ENCODE peak calls at places on chromosomes 6 and 20, in six cellular contexts. Q is psoas muscle, F is heart left ventricle, C is A549, V is OCI-LY7, J is prostate gland. Z is an unnamed sample. For H3K9me3, the result is how much of the 10 kb centered on the place peaks cover.

GRCh38 chr6:154962751-154963150 is 32.4 kb upstream of the TIAM2 start:
- DNase-seq in Q (no peak), F (no peak), C (peak), V (no peak), J (no peak), Z (no peak)

GRCh38 chr20:41273445-41273844 is 44.1 kb downstream of the ZHX3 start:
- DNase-seq in Q (no peak), F (no peak), C (no peak), V (no peak), J (no peak), Z (no peak)

GRCh38 chr6:126625019-126625418 is 285.1 kb downstream of the CENPW start:
- DNase-seq in Q (no peak), F (no peak), C (no peak), V (no peak), J (no peak), Z (no peak)

GRCh38 chr6:16700202-16700997 is 60.9 kb downstream of the ATXN1 start:
- DNase-seq in Q (no peak), F (no peak), C (no peak), V (no peak), J (no peak), Z (no peak)

GRCh38 chr20:17796096-17796563 is 96.4 kb downstream of the BANF2 start:
- DNase-seq in Q (peak), F (peak), C (no peak), V (no peak), J (no peak), Z (peak)

GRCh38 chr20:12837646-12838045 is 171.1 kb upstream of the SPTLC3 start:
- DNase-seq in Q (no peak), F (no peak), C (no peak), V (no peak), J (no peak), Z (no peak)

GRCh38 chr20:31840906-31841816 is 4.2 kb downstream of the FOXS1 start:
- DNase-seq in Q (no peak), F (no peak), C (no peak), V (no peak), J (no peak), Z (no peak)

GRCh38 chr6:50706575-50706974 is 6.8 kb upstream of the TFAP2D start:
- DNase-seq in Q (no peak), F (no peak), C (no peak), V (no peak), J (no peak), Z (no peak)

GRCh38 chr6:36180126-36180525 is 16.4 kb upstream of the BRPF3 start:
- DNase-seq in Q (no peak), F (no peak), C (no peak), V (no peak), J (no peak), Z (no peak)

GRCh38 chr20:841568-842546 is 8.3 kb downstream of the FAM110A start:
- DNase-seq in Q (no peak), F (no peak), C (no peak), V (no peak), J (peak), Z (peak)

GRCh38 chr20:21027569-21027968 is 78.6 kb downstream of the LINC00237 start:
- DNase-seq in Q (no peak), F (no peak), C (peak), V (no peak), J (no peak), Z (peak)

GRCh38 chr20:48015943-48016723 is 230.9 kb upstream of the SULF2 start:
- DNase-seq in Q (no peak), F (no peak), C (no peak), V (no peak), J (no peak), Z (no peak)

DNA sequence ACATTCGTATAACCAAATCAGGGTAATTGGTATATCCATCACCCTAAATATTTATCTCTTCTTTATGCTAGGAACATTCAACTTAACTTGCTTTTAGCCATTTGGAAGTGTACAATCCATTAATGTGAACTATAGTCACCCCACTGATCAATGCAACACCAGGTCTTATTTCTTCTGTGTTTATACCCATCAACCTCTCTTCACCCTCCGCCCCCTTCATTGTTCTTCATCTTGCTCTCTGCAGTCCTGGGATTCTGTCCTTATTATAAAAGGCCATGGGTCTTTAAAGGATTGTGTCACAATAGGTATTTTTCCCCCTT is 1.6 kb downstream of the ABRACL start:
- DNase-seq in Q (no peak), F (no peak), C (no peak), V (no peak), J (no peak), Z (no peak)
- H3K4me3 ChIP-seq in Q (peak), F (no peak), C (no peak), V (peak), J (peak), Z (no peak)

GRCh38 chr20:59752101-59752586 is 147.8 kb downstream of the PHACTR3 start:
- DNase-seq in Q (no peak), F (peak), C (no peak), V (peak), J (no peak), Z (no peak)
- H3K9me3 ChIP-seq in Q (under half), F (under half), C (under half), V (under half), J (under half), Z (under half)

GRCh38 chr6:5275497-5275896 is 14.2 kb downstream of the FARS2 start:
- DNase-seq in Q (no peak), F (no peak), C (no peak), V (no peak), J (no peak), Z (no peak)
- TF ChIP-seq CTCF in Q (no peak), F (no peak), C (no peak), V (peak), J (no peak), Z (no peak)

GRCh38 chr20:63642518-63643247 is 10.5 kb downstream of the STMN3 start:
- DNase-seq in Q (no peak), F (no peak), C (no peak), V (peak), J (no peak), Z (peak)
- H3K4me3 ChIP-seq in Q (peak), F (peak), C (peak), V (peak), J (peak), Z (peak)

GRCh38 chr20:55253765-55254164 is 751.6 kb downstream of the CBLN4 start:
- DNase-seq in Q (no peak), F (no peak), C (no peak), V (no peak), J (no peak), Z (no peak)

GRCh38 chr20:55251170-55251569 is 754.1 kb downstream of the CBLN4 start:
- DNase-seq in Q (no peak), F (no peak), C (no peak), V (no peak), J (no peak), Z (no peak)

GRCh38 chr20:55255016-55255415 is 750.3 kb downstream of the CBLN4 start:
- DNase-seq in Q (no peak), F (no peak), C (no peak), V (no peak), J (no peak), Z (no peak)

GRCh38 chr20:55252525-55252924 is 752.8 kb downstream of the CBLN4 start:
- DNase-seq in Q (no peak), F (no peak), C (no peak), V (no peak), J (no peak), Z (no peak)
- H3K9me3 ChIP-seq in Q (under half), F (under half), C (under half), V (under half), J (under half), Z (under half)

GRCh38 chr6:7541175-7542064 is at the start of gene DSP:
- DNase-seq in Q (peak), F (peak), C (peak), V (no peak), J (peak), Z (peak)
- TF ChIP-seq CTCF in Q (no peak), F (no peak), C (no peak), V (no peak), J (no peak), Z (no peak)